ENCODE peak calls at places on chromosomes 5 and 9, in eight cellular contexts. One of them, this sample, is unnamed. For H3K36me3, the result is how much of the 10 kb centered on the place peaks cover.

GRCh38 chr9:131748411-131748955 is 8.6 kb upstream of the RAPGEF1 start:
- DNase-seq in neural progenitor cell: no peak
- DNase-seq in HCT116: no peak
- DNase-seq in PC-3: no peak
- DNase-seq in GM12878: no peak
- DNase-seq in fibroblast of lung: no peak
- DNase-seq in GM23248: no peak
- DNase-seq in Karpas-422: no peak
- DNase-seq in this sample: no peak

GRCh38 chr9:19976226-19976625 is 187.4 kb upstream of the SLC24A2 start:
- DNase-seq in neural progenitor cell: no peak
- DNase-seq in HCT116: no peak
- DNase-seq in PC-3: peak
- DNase-seq in GM12878: no peak
- DNase-seq in fibroblast of lung: no peak
- DNase-seq in GM23248: no peak
- DNase-seq in Karpas-422: no peak
- DNase-seq in this sample: no peak

GRCh38 chr5:65108786-65109743 is 340.3 kb downstream of the CWC27 start:
- DNase-seq in neural progenitor cell: no peak
- DNase-seq in HCT116: no peak
- DNase-seq in PC-3: no peak
- DNase-seq in GM12878: no peak
- DNase-seq in fibroblast of lung: peak
- DNase-seq in GM23248: peak
- DNase-seq in Karpas-422: no peak
- DNase-seq in this sample: peak

GRCh38 chr9:133777871-133778270 is 39.7 kb upstream of the SARDH start:
- DNase-seq in neural progenitor cell: no peak
- DNase-seq in HCT116: no peak
- DNase-seq in PC-3: no peak
- DNase-seq in GM12878: no peak
- DNase-seq in fibroblast of lung: no peak
- DNase-seq in GM23248: no peak
- DNase-seq in Karpas-422: no peak
- DNase-seq in this sample: no peak

GRCh38 chr5:133846478-133847226 is 121.8 kb downstream of the C5orf15 start:
- DNase-seq in neural progenitor cell: no peak
- DNase-seq in HCT116: no peak
- DNase-seq in PC-3: no peak
- DNase-seq in GM12878: no peak
- DNase-seq in fibroblast of lung: no peak
- DNase-seq in GM23248: no peak
- DNase-seq in Karpas-422: no peak
- DNase-seq in this sample: no peak

GRCh38 chr5:170353011-170353890 is 35.9 kb downstream of the KCNMB1 start:
- DNase-seq in neural progenitor cell: peak
- DNase-seq in HCT116: no peak
- DNase-seq in PC-3: no peak
- DNase-seq in GM12878: no peak
- DNase-seq in fibroblast of lung: no peak
- DNase-seq in GM23248: peak
- DNase-seq in Karpas-422: no peak
- DNase-seq in this sample: no peak

GRCh38 chr9:90939367-90939766 is 137.7 kb downstream of the SYK start:
- DNase-seq in neural progenitor cell: no peak
- DNase-seq in HCT116: no peak
- DNase-seq in PC-3: no peak
- DNase-seq in GM12878: no peak
- DNase-seq in fibroblast of lung: no peak
- DNase-seq in GM23248: no peak
- DNase-seq in Karpas-422: no peak
- DNase-seq in this sample: no peak

GRCh38 chr9:86751207-86751606 is 196.1 kb downstream of the GAS1 start:
- DNase-seq in neural progenitor cell: no peak
- DNase-seq in HCT116: no peak
- DNase-seq in PC-3: no peak
- DNase-seq in GM12878: no peak
- DNase-seq in fibroblast of lung: peak
- DNase-seq in GM23248: no peak
- DNase-seq in Karpas-422: no peak
- DNase-seq in this sample: peak

GRCh38 chr9:22307013-22307711 is 139.5 kb upstream of the DMRTA1 start:
- DNase-seq in neural progenitor cell: peak
- DNase-seq in HCT116: peak
- DNase-seq in PC-3: peak
- DNase-seq in GM12878: no peak
- DNase-seq in fibroblast of lung: peak
- DNase-seq in GM23248: peak
- DNase-seq in Karpas-422: peak
- DNase-seq in this sample: peak

GRCh38 chr9:109317979-109318671 is 2.7 kb downstream of the EPB41L4B start:
- DNase-seq in neural progenitor cell: peak
- DNase-seq in HCT116: no peak
- DNase-seq in PC-3: peak
- DNase-seq in GM12878: no peak
- DNase-seq in fibroblast of lung: peak
- DNase-seq in GM23248: no peak
- DNase-seq in Karpas-422: no peak
- DNase-seq in this sample: no peak

GRCh38 chr5:177129206-177129605 is 4.4 kb upstream of the NSD1 start:
- DNase-seq in neural progenitor cell: no peak
- DNase-seq in HCT116: no peak
- DNase-seq in PC-3: peak
- DNase-seq in GM12878: no peak
- DNase-seq in fibroblast of lung: no peak
- DNase-seq in GM23248: no peak
- DNase-seq in Karpas-422: no peak
- DNase-seq in this sample: no peak

GRCh38 chr9:26775405-26775804 is 117.2 kb downstream of the CAAP1 start:
- DNase-seq in neural progenitor cell: no peak
- DNase-seq in HCT116: no peak
- DNase-seq in PC-3: no peak
- DNase-seq in GM12878: no peak
- DNase-seq in fibroblast of lung: no peak
- DNase-seq in GM23248: no peak
- DNase-seq in Karpas-422: no peak
- DNase-seq in this sample: no peak

GRCh38 chr5:124660229-124661093 is 86.0 kb downstream of the ZNF608 start:
- DNase-seq in neural progenitor cell: peak
- DNase-seq in HCT116: no peak
- DNase-seq in PC-3: peak
- DNase-seq in GM12878: no peak
- DNase-seq in fibroblast of lung: peak
- DNase-seq in GM23248: no peak
- DNase-seq in Karpas-422: no peak
- DNase-seq in this sample: no peak

GRCh38 chr9:95045751-95046150 is 271.8 kb downstream of the FANCC start:
- DNase-seq in neural progenitor cell: peak
- DNase-seq in HCT116: no peak
- DNase-seq in PC-3: no peak
- DNase-seq in GM12878: no peak
- DNase-seq in fibroblast of lung: no peak
- DNase-seq in GM23248: no peak
- DNase-seq in Karpas-422: no peak
- DNase-seq in this sample: no peak

GRCh38 chr9:133788819-133789733 is 50.9 kb upstream of the SARDH start:
- DNase-seq in neural progenitor cell: no peak
- DNase-seq in HCT116: no peak
- DNase-seq in PC-3: no peak
- DNase-seq in GM12878: no peak
- DNase-seq in fibroblast of lung: no peak
- DNase-seq in GM23248: no peak
- DNase-seq in Karpas-422: no peak
- DNase-seq in this sample: no peak

GRCh38 chr5:145345883-145346282 is 489.3 kb downstream of the PRELID2 start:
- DNase-seq in neural progenitor cell: no peak
- DNase-seq in HCT116: no peak
- DNase-seq in PC-3: peak
- DNase-seq in GM12878: no peak
- DNase-seq in fibroblast of lung: no peak
- DNase-seq in GM23248: peak
- DNase-seq in Karpas-422: no peak
- DNase-seq in this sample: no peak

GRCh38 chr9:1869843-1870242 is 145.3 kb upstream of the SMARCA2 start:
- DNase-seq in neural progenitor cell: peak
- DNase-seq in HCT116: peak
- DNase-seq in PC-3: peak
- DNase-seq in GM12878: no peak
- DNase-seq in fibroblast of lung: no peak
- DNase-seq in GM23248: peak
- DNase-seq in Karpas-422: peak
- DNase-seq in this sample: no peak

GRCh38 chr5:179619776-179620175 is 3.7 kb downstream of the HNRNPH1 start:
- DNase-seq in neural progenitor cell: no peak
- DNase-seq in HCT116: no peak
- DNase-seq in PC-3: no peak
- DNase-seq in GM12878: no peak
- DNase-seq in fibroblast of lung: no peak
- DNase-seq in GM23248: peak
- DNase-seq in Karpas-422: no peak
- DNase-seq in this sample: no peak

GRCh38 chr9:98272083-98272482 is 16.6 kb upstream of the TBC1D2 start:
- DNase-seq in neural progenitor cell: no peak
- DNase-seq in HCT116: no peak
- DNase-seq in PC-3: no peak
- DNase-seq in GM12878: no peak
- DNase-seq in fibroblast of lung: no peak
- DNase-seq in GM23248: no peak
- DNase-seq in Karpas-422: no peak
- DNase-seq in this sample: no peak

GRCh38 chr5:138975098-138975847 is 100.1 kb upstream of the LRRTM2 start:
- DNase-seq in neural progenitor cell: no peak
- DNase-seq in HCT116: no peak
- DNase-seq in PC-3: no peak
- DNase-seq in GM12878: no peak
- DNase-seq in fibroblast of lung: peak
- DNase-seq in GM23248: peak
- DNase-seq in Karpas-422: no peak
- DNase-seq in this sample: no peak

GRCh38 chr5:6252581-6252980 is 125.8 kb downstream of the MED10 start:
- DNase-seq in neural progenitor cell: no peak
- DNase-seq in HCT116: no peak
- DNase-seq in PC-3: no peak
- DNase-seq in GM12878: no peak
- DNase-seq in fibroblast of lung: no peak
- DNase-seq in GM23248: no peak
- DNase-seq in Karpas-422: no peak
- DNase-seq in this sample: no peak

GRCh38 chr9:111980398-111980797 is 83.8 kb downstream of the UGCG start:
- DNase-seq in neural progenitor cell: no peak
- DNase-seq in HCT116: no peak
- DNase-seq in PC-3: no peak
- DNase-seq in GM12878: no peak
- DNase-seq in fibroblast of lung: no peak
- DNase-seq in GM23248: no peak
- DNase-seq in Karpas-422: no peak
- DNase-seq in this sample: peak

GRCh38 chr5:132260714-132261615 is 3.5 kb downstream of the PDLIM4 start:
- DNase-seq in neural progenitor cell: no peak
- DNase-seq in HCT116: peak
- DNase-seq in PC-3: peak
- DNase-seq in GM12878: peak
- DNase-seq in fibroblast of lung: peak
- DNase-seq in GM23248: peak
- DNase-seq in Karpas-422: no peak
- DNase-seq in this sample: peak

DNA sequence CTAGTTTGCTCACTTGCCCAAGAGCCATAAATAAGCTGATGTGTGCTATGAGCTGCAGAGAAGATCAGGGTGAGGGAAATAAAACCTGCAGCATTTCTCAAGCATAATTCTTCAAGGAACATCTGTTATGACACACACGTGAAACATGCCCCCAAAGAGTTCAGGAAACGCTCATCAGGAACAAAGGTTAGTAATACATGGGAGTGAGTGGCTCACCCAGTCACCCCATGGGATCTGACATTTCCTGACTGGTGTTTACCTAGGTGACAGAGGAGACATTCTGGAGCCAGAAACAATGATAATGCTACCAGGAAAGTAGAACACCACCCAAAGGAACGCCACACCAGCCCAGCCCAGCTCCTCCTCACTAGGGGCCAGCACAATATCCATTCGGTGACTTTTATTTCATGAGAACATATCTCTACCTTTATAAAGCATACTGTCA is 66.0 kb downstream of the FRMD3 start:
- DNase-seq in neural progenitor cell: no peak
- DNase-seq in HCT116: no peak
- DNase-seq in PC-3: peak
- DNase-seq in GM12878: no peak
- DNase-seq in fibroblast of lung: peak
- DNase-seq in GM23248: peak
- DNase-seq in Karpas-422: no peak
- DNase-seq in this sample: no peak
- H3K4me2 ChIP-seq in neural progenitor cell: no peak
- H3K4me2 ChIP-seq in HCT116: no peak
- H3K4me2 ChIP-seq in PC-3: peak
- H3K4me2 ChIP-seq in GM12878: peak
- H3K4me2 ChIP-seq in fibroblast of lung: no peak
- H3K4me2 ChIP-seq in GM23248: no peak
- H3K4me2 ChIP-seq in Karpas-422: no peak
- H3K4me2 ChIP-seq in this sample: no peak

GRCh38 chr5:136005371-136005770 is 23.4 kb upstream of the TGFBI start:
- DNase-seq in neural progenitor cell: no peak
- DNase-seq in HCT116: no peak
- DNase-seq in PC-3: no peak
- DNase-seq in GM12878: no peak
- DNase-seq in fibroblast of lung: peak
- DNase-seq in GM23248: no peak
- DNase-seq in Karpas-422: no peak
- DNase-seq in this sample: no peak
- H3K36me3 ChIP-seq in neural progenitor cell: under half
- H3K36me3 ChIP-seq in HCT116: under half
- H3K36me3 ChIP-seq in PC-3: under half
- H3K36me3 ChIP-seq in GM12878: under half
- H3K36me3 ChIP-seq in fibroblast of lung: under half
- H3K36me3 ChIP-seq in GM23248: under half
- H3K36me3 ChIP-seq in Karpas-422: under half
- H3K36me3 ChIP-seq in this sample: under half

GRCh38 chr9:122949696-122950095 is 8.9 kb downstream of the RABGAP1 start:
- DNase-seq in neural progenitor cell: no peak
- DNase-seq in HCT116: no peak
- DNase-seq in PC-3: no peak
- DNase-seq in GM12878: no peak
- DNase-seq in fibroblast of lung: no peak
- DNase-seq in GM23248: no peak
- DNase-seq in Karpas-422: no peak
- DNase-seq in this sample: no peak
- H3K4me2 ChIP-seq in neural progenitor cell: no peak
- H3K4me2 ChIP-seq in HCT116: no peak
- H3K4me2 ChIP-seq in PC-3: no peak
- H3K4me2 ChIP-seq in GM12878: no peak
- H3K4me2 ChIP-seq in fibroblast of lung: no peak
- H3K4me2 ChIP-seq in GM23248: no peak
- H3K4me2 ChIP-seq in Karpas-422: no peak
- H3K4me2 ChIP-seq in this sample: no peak

DNA sequence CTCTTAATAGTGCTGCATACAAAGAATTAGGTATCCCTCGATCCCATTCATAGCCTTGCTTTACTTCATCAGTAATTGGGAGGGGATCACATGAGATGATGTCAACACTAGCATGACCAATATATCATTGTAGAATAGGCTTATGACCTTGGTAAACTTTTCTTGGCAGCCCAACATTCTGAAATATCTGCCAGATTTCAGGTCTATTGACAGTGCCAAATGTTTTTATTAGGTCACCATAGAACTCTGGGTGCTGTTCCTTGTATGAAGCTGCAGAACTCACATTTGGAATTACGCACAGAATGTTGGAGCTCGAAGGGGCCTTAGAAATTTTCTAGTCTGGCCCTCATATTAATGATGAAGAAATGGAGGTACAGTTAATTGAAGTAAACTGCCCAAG is 228.8 kb downstream of the FGF10 start:
- DNase-seq in neural progenitor cell: no peak
- DNase-seq in HCT116: no peak
- DNase-seq in PC-3: no peak
- DNase-seq in GM12878: no peak
- DNase-seq in fibroblast of lung: no peak
- DNase-seq in GM23248: no peak
- DNase-seq in Karpas-422: no peak
- DNase-seq in this sample: no peak
- H3K36me3 ChIP-seq in neural progenitor cell: under half
- H3K36me3 ChIP-seq in HCT116: under half
- H3K36me3 ChIP-seq in PC-3: under half
- H3K36me3 ChIP-seq in GM12878: under half
- H3K36me3 ChIP-seq in fibroblast of lung: under half
- H3K36me3 ChIP-seq in GM23248: under half
- H3K36me3 ChIP-seq in Karpas-422: under half
- H3K36me3 ChIP-seq in this sample: under half

This sample was measured in osteoblast.